ENCODE peak calls at places on chromosomes 11 and 22, in ten cellular contexts. S is CD8-positive, alpha-beta memory T cell; O is mucosa of descending colon; P is DND-41; R is thoracic aorta; C is heart left ventricle; V is neuronal stem cell; K is esophagus squamous epithelium; U is left ventricle myocardium inferior; T is fibroblast of lung. H is an unnamed sample. For H3K4me1, the result is how much of the 10 kb centered on the place peaks cover.

GRCh38 chr22:32469799-32470212 is 4.8 kb upstream of the FBXO7 start:
- DNase-seq in S (no peak), O (no peak), P (no peak), R (no peak), C (no peak), V (no peak), K (no peak), U (no peak), T (peak), H (no peak)

GRCh38 chr22:41951898-41952474 is at the start of gene SMIM45:
- DNase-seq in S (no peak), O (no peak), P (no peak), R (no peak), C (no peak), V (peak), K (no peak), U (no peak), T (no peak), H (no peak)

GRCh38 chr11:122069946-122070345 is 46.1 kb downstream of the BLID start:
- DNase-seq in S (no peak), O (peak), P (peak), R (peak), C (peak), V (peak), K (no peak), U (peak), T (peak), H (no peak)

GRCh38 chr22:49208768-49209252 is 618.9 kb downstream of the BRD1 start:
- DNase-seq in S (no peak), O (no peak), P (peak), R (no peak), C (no peak), V (peak), K (no peak), U (peak), T (no peak), H (no peak)

GRCh38 chr11:84261707-84262106 is 975.5 kb upstream of the CCDC90B start:
- DNase-seq in S (no peak), O (peak), P (no peak), R (no peak), C (no peak), V (no peak), K (no peak), U (no peak), T (no peak), H (no peak)

GRCh38 chr11:78420796-78421209 is 3.2 kb upstream of the GAB2 start:
- DNase-seq in S (no peak), O (peak), P (peak), R (peak), C (peak), V (no peak), K (no peak), U (peak), T (peak), H (no peak)

GRCh38 chr22:25628494-25628893 is 64.0 kb downstream of the GRK3 start:
- DNase-seq in S (no peak), O (no peak), P (no peak), R (no peak), C (no peak), V (no peak), K (no peak), U (no peak), T (no peak), H (no peak)

GRCh38 chr22:48335442-48336139 is 1492.1 kb downstream of the BRD1 start:
- DNase-seq in S (no peak), O (no peak), P (no peak), R (no peak), C (no peak), V (no peak), K (no peak), U (no peak), T (no peak), H (no peak)

GRCh38 chr11:4926607-4927006 is 2.5 kb upstream of the OR51G1 start:
- DNase-seq in S (no peak), O (no peak), P (no peak), R (no peak), C (no peak), V (no peak), K (no peak), U (no peak), T (peak), H (no peak)

GRCh38 chr11:44032304-44033085 is 15.3 kb upstream of the ACCSL start:
- DNase-seq in S (no peak), O (no peak), P (no peak), R (peak), C (peak), V (no peak), K (no peak), U (peak), T (peak), H (no peak)

GRCh38 chr11:125886997-125887372 is 483 bp upstream of the HYLS1 start:
- DNase-seq in S (peak), O (peak), P (peak), R (no peak), C (peak), V (no peak), K (no peak), U (peak), T (peak), H (no peak)

DNA sequence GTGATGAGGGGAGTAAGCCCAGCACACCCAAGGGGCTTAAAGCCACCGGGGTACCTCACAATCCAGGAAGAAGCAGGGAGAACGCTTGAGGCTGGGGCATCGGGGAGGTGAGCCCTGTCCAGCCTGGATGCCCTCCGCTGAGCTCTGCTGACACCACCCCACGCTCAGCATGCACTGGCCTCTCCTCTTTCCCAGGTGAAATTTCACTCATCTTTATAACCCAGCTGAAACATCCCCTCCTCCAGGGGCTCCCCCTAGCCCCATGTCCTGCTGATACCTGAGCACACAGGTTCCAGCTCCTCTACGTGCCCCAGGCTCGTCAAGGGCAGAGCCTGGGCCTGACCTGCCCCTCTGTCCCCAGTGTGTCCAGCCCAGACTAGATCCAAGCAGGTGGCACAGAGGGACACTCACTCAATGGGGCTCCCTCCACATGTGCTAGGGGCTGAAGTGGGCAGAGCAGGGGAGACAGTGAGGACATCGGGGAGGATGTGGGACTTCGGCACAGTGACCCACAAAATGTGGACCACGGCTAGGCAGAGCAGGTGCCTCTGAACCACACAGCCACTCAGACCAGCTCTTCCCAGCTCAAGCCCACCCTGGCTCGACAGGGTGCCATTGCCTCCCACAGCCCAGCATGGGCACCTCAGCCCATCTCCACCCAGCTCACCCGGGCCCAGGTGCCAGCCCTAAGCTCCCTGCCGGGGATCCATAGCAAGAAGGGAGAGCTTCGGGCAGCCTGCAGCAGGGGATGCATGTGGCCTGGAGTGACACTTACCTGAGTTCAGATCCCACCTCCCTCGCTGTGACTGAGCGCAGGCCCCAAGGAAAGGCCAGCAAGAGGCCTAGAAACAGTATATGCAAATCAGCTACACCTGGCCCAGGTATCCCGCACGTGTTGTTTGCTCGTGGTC is 46.7 kb upstream of the RTL6 start:
- DNase-seq in S (no peak), O (no peak), P (no peak), R (no peak), C (no peak), V (no peak), K (no peak), U (no peak), T (no peak), H (no peak)
- H3K4me3 ChIP-seq in S (no peak), O (no peak), P (no peak), R (no peak), C (no peak), V (no peak), K (no peak), U (no peak), T (no peak), H (no peak)

GRCh38 chr11:129348813-129349212 is 26.8 kb upstream of the BARX2 start:
- DNase-seq in S (no peak), O (no peak), P (no peak), R (no peak), C (no peak), V (no peak), K (no peak), U (no peak), T (no peak), H (no peak)
- H3K4me1 ChIP-seq in S (under half), O (under half), P (under half), R (under half), C (under half), V (under half), K (under half), U (under half), T (under half), H (under half)

DNA sequence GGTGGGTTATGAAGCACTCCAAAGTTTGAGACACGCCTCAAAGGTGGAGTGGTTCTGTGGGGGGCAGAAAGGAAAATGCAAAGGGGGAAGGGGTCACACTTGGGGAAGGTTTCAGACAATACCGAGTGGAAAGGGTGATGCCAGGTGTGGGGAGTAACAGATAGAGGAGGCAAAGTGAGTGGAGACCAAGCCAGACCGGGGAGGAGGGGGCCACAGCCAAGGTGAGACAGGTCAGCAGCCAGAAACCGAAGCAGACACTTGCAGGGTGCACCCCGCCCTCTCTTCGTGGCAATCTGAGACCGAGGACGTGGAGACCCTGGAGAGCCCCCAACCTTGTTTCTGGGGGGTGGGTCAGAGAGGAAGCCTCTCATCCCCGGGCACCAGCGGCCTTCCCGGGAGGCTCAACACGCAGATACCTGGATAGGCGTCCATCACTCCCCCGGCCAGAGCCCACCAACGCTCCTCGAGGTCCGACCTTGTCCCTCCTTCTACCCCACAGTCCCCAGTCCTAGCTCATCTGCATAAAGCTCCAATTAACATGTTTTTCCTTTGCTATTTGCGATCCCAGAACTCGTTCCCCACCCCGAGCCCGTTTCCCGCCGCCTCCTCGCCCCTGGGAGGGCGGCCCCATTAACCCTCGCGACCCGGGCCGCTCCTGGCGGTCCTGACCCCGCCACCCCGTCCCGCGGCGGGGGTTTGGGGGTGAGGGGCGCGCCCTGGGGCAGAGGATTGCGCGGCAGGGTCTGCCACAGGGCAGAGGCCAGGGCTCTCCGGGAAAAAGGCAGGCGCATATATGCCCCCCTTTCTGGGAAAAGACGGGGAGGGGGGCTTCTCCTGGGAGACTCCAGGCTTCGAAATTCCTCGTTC is 21.8 kb downstream of the RTN4RL2 start:
- DNase-seq in S (no peak), O (no peak), P (no peak), R (no peak), C (no peak), V (no peak), K (no peak), U (no peak), T (no peak), H (no peak)
- H3K4me3 ChIP-seq in S (no peak), O (no peak), P (no peak), R (no peak), C (peak), V (peak), K (no peak), U (peak), T (no peak), H (no peak)

GRCh38 chr11:64235427-64236161 is 1.2 kb downstream of the VEGFB start:
- DNase-seq in S (no peak), O (no peak), P (no peak), R (no peak), C (no peak), V (no peak), K (no peak), U (no peak), T (no peak), H (peak)
- H3K4me1 ChIP-seq in S (under half), O (under half), P (half or more), R (half or more), C (under half), V (under half), K (half or more), U (half or more), T (under half), H (under half)

DNA sequence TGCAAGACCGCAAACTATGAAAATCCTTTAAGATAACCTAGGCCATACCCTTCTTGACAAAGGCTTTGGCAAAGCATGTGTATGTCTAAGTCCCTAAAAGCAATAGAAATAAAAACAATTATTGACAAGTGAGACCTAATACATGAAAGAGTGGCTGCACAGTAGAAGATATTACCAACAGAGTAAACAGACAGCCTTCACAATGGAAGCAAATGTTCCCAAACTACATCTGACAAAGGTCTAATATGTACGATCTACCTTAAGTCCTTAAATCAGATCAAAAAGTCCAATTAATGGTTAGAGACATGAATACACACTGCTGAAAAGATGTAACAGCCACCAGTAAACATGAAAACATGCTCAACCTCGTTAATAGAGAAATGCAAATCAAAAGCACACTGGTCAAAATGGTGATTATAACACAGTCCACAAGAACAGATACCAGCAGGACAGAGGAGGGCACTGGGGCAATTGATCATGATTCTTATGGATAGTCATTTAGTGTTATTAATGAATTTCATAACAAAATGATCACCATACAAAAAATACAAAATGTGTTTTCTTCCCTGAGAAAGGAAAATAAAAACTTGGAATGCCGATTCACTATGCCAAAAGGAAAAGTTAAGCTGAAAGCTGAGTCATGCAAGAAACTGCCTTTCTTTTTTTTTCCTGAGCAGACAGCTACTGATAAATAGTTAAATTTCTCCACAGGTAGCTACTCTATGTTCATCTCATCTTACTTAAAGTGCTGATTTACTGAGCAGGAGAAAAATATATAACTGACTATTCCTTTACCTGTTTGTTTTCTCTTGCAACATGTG is 102.6 kb upstream of the VPREB1 start:
- DNase-seq in S (no peak), O (no peak), P (no peak), R (no peak), C (no peak), V (no peak), K (no peak), U (no peak), T (no peak), H (no peak)
- H3K4me3 ChIP-seq in S (no peak), O (no peak), P (no peak), R (no peak), C (no peak), V (no peak), K (no peak), U (no peak), T (no peak), H (no peak)

DNA sequence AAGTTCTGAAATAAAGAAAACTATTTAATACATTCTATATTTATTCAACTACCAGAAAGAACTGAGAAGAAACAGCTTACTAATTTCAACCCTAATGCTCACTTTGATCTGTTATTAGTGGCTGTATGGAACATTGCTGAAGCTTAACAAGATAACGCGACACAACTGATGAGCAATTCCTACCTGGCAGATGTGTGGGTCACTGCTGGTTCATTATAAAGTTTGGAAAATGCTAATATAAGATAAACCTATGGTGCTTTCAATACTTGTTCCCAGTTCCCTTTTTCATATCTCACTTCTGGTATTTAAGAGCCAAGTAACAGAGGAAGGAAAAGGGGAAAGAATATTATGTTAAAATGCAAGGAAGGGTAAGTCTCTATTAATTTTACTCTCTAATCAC is 10.5 kb downstream of the CTSC start:
- DNase-seq in S (no peak), O (no peak), P (no peak), R (no peak), C (no peak), V (no peak), K (no peak), U (no peak), T (no peak), H (no peak)
- H3K4me1 ChIP-seq in S (under half), O (under half), P (under half), R (under half), C (under half), V (under half), K (under half), U (under half), T (under half), H (half or more)

H was measured in CD4-positive, alpha-beta memory T cell.